ENCODE peak calls at places on chromosomes 6 and 20, in four cellular contexts. One of them, this sample, is unnamed.

GRCh38 chr6:21049572-21049971 is 515.3 kb downstream of the CDKAL1 start:
- DNase-seq in neuronal stem cell: no peak
- DNase-seq in mesendoderm: no peak
- DNase-seq in H9: no peak
- DNase-seq in this sample: peak

GRCh38 chr6:53809691-53810090 is 14.9 kb downstream of the LRRC1 start:
- DNase-seq in neuronal stem cell: no peak
- DNase-seq in mesendoderm: no peak
- DNase-seq in H9: no peak
- DNase-seq in this sample: no peak

GRCh38 chr6:79833806-79834205 is 113.5 kb downstream of the ELOVL4 start:
- DNase-seq in neuronal stem cell: no peak
- DNase-seq in mesendoderm: no peak
- DNase-seq in H9: no peak
- DNase-seq in this sample: no peak

GRCh38 chr6:118288355-118289124 is 259.6 kb upstream of the PLN start:
- DNase-seq in neuronal stem cell: no peak
- DNase-seq in mesendoderm: peak
- DNase-seq in H9: no peak
- DNase-seq in this sample: peak

GRCh38 chr6:105087571-105088211 is 92.1 kb downstream of the POPDC3 start:
- DNase-seq in neuronal stem cell: peak
- DNase-seq in mesendoderm: peak
- DNase-seq in H9: no peak
- DNase-seq in this sample: peak

GRCh38 chr6:100353276-100354015 is 111.3 kb downstream of the SIM1 start:
- DNase-seq in neuronal stem cell: no peak
- DNase-seq in mesendoderm: no peak
- DNase-seq in H9: no peak
- DNase-seq in this sample: peak

GRCh38 chr6:103455275-103455674 is 1404.4 kb downstream of the HACE1 start:
- DNase-seq in neuronal stem cell: no peak
- DNase-seq in mesendoderm: no peak
- DNase-seq in H9: no peak
- DNase-seq in this sample: no peak

GRCh38 chr6:133314951-133315350 is 73.8 kb downstream of the EYA4 start:
- DNase-seq in neuronal stem cell: no peak
- DNase-seq in mesendoderm: no peak
- DNase-seq in H9: no peak
- DNase-seq in this sample: no peak

GRCh38 chr6:148524509-148524908 is 181.9 kb downstream of the SASH1 start:
- DNase-seq in neuronal stem cell: no peak
- DNase-seq in mesendoderm: no peak
- DNase-seq in H9: no peak
- DNase-seq in this sample: peak

GRCh38 chr20:1802385-1803215 is 92.6 kb upstream of the SIRPA start:
- DNase-seq in neuronal stem cell: peak
- DNase-seq in mesendoderm: peak
- DNase-seq in H9: peak
- DNase-seq in this sample: peak

GRCh38 chr20:1803216-1804128 is 91.7 kb upstream of the SIRPA start:
- DNase-seq in neuronal stem cell: peak
- DNase-seq in mesendoderm: peak
- DNase-seq in H9: peak
- DNase-seq in this sample: peak

GRCh38 chr20:1800777-1801176 is 94.4 kb upstream of the SIRPA start:
- DNase-seq in neuronal stem cell: no peak
- DNase-seq in mesendoderm: no peak
- DNase-seq in H9: no peak
- DNase-seq in this sample: peak

GRCh38 chr20:1800180-1800579 is 95.0 kb upstream of the SIRPA start:
- DNase-seq in neuronal stem cell: no peak
- DNase-seq in mesendoderm: no peak
- DNase-seq in H9: no peak
- DNase-seq in this sample: no peak

DNA sequence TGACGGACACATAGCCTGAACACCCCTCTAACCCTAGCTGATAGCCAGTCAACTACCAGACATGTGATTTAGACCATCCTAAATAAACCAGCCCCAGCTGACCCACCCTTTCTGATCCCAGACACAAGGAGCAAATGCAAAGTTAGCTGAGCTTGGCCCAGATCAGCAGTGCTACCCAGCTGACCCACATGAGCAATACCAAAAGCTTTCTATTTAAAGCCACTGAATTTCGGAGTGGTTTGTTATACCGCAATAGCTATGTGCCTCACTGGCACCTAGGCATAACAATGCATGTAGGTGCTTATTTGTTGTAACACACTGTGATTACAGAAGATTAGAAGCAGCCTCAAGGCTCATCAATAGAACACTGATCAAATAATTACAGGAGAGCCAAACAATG is 93.7 kb upstream of the SIRPA start:
- DNase-seq in neuronal stem cell: no peak
- DNase-seq in mesendoderm: no peak
- DNase-seq in H9: no peak
- DNase-seq in this sample: no peak
- H3K23ac ChIP-seq in neuronal stem cell: no peak
- H3K23ac ChIP-seq in mesendoderm: no peak
- H3K23ac ChIP-seq in H9: no peak
- H3K23ac ChIP-seq in this sample: no peak

GRCh38 chr6:169667716-169668115 is 34.1 kb downstream of the WDR27 start:
- DNase-seq in neuronal stem cell: no peak
- DNase-seq in mesendoderm: no peak
- DNase-seq in H9: no peak
- DNase-seq in this sample: no peak

GRCh38 chr6:169669147-169669546 is 32.7 kb downstream of the WDR27 start:
- DNase-seq in neuronal stem cell: no peak
- DNase-seq in mesendoderm: no peak
- DNase-seq in H9: no peak
- DNase-seq in this sample: no peak

GRCh38 chr6:169671563-169671962 is 30.3 kb downstream of the WDR27 start:
- DNase-seq in neuronal stem cell: no peak
- DNase-seq in mesendoderm: no peak
- DNase-seq in H9: no peak
- DNase-seq in this sample: no peak

GRCh38 chr6:169668203-169668847 is 33.5 kb downstream of the WDR27 start:
- DNase-seq in neuronal stem cell: no peak
- DNase-seq in mesendoderm: peak
- DNase-seq in H9: peak
- DNase-seq in this sample: no peak

GRCh38 chr6:169669889-169670288 is 31.9 kb downstream of the WDR27 start:
- DNase-seq in neuronal stem cell: no peak
- DNase-seq in mesendoderm: no peak
- DNase-seq in H9: no peak
- DNase-seq in this sample: peak
- H4K8ac ChIP-seq in neuronal stem cell: no peak
- H4K8ac ChIP-seq in mesendoderm: no peak
- H4K8ac ChIP-seq in H9: no peak
- H4K8ac ChIP-seq in this sample: no peak

GRCh38 chr20:45500022-45500421 is 15.4 kb downstream of the SPINT3 start:
- DNase-seq in neuronal stem cell: no peak
- DNase-seq in mesendoderm: no peak
- DNase-seq in H9: no peak
- DNase-seq in this sample: no peak

GRCh38 chr20:45496166-45496565 is 19.3 kb downstream of the SPINT3 start:
- DNase-seq in neuronal stem cell: no peak
- DNase-seq in mesendoderm: no peak
- DNase-seq in H9: no peak
- DNase-seq in this sample: no peak

GRCh38 chr20:45497971-45498494 is 17.4 kb downstream of the SPINT3 start:
- DNase-seq in neuronal stem cell: no peak
- DNase-seq in mesendoderm: peak
- DNase-seq in H9: no peak
- DNase-seq in this sample: no peak

DNA sequence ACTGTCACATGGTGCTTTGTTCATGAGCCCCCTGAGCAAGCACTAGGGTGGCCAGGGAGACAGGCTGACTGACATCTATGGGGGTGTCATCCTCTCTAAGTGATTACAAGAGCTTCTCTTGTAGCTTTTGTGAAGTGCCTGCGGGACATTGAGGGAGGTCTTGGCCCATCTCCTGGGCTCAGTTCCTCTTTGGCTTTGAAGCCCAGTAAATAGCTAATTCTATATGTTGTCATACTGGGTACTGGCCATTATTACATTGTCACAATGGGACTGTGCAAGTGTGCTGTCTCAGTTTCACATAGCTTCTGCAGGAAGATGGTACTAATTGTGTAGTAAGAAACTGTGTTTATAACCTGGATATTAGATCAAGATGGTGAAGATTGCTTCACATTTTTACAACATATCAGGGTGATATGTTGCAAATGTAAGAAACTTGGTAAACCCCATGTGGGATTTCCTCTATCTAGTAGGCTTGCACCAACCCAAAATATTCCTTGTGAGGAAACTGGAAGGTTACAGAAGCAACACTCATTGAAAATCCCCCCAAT is 19.9 kb downstream of the SPINT3 start:
- DNase-seq in neuronal stem cell: no peak
- DNase-seq in mesendoderm: no peak
- DNase-seq in H9: no peak
- DNase-seq in this sample: no peak
- H3K23ac ChIP-seq in neuronal stem cell: no peak
- H3K23ac ChIP-seq in mesendoderm: no peak
- H3K23ac ChIP-seq in H9: no peak
- H3K23ac ChIP-seq in this sample: no peak

DNA sequence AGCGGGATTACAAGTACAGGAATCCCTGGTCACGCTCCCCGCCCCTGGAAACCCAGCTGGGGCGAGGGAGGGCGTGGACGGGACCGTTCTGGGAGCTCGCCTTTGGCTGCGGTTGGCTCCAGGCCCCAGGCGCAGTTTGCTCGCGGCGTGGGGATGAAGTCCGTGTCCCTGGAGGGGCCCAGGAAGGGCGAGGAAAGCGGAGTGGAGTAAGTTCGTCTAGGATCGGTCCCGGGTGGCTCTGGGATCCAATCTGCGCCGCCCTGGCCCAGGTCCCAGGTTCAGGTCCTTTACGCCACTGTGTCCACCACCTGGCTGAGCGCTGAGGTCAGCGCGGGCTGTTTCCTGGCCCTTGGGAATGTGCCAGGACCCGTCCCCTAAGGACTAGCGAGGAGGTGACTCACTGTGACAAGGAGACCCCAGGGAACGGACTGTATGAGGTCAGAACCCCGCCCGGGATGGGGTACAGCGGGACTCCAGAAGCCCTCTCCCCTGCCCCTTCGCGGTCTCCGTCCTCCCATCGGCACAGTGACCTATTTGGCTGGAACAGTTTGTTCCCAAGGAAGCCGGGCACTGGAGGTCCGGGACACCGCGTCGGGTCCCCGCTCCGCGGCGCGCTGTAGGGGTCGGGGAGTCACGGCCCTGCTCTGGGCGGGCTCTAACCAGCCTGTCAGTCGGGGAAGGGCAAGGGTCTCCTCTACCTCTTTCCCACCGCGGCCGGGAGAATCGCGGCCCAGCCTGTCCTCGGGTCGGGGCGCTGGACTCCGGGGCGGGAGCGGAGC is 718 bp downstream of the CDKN1A start:
- DNase-seq in neuronal stem cell: peak
- DNase-seq in mesendoderm: peak
- DNase-seq in H9: no peak
- DNase-seq in this sample: peak
- H4K8ac ChIP-seq in neuronal stem cell: peak
- H4K8ac ChIP-seq in mesendoderm: no peak
- H4K8ac ChIP-seq in H9: no peak
- H4K8ac ChIP-seq in this sample: peak

GRCh38 chr20:6765469-6766058 is 1.9 kb upstream of the BMP2 start:
- DNase-seq in neuronal stem cell: peak
- DNase-seq in mesendoderm: peak
- DNase-seq in H9: no peak
- DNase-seq in this sample: peak

GRCh38 chr20:6767166-6767535 is 335 bp upstream of the BMP2 start:
- DNase-seq in neuronal stem cell: no peak
- DNase-seq in mesendoderm: no peak
- DNase-seq in H9: peak
- DNase-seq in this sample: no peak

GRCh38 chr20:6766433-6766832 is 1.1 kb upstream of the BMP2 start:
- DNase-seq in neuronal stem cell: no peak
- DNase-seq in mesendoderm: no peak
- DNase-seq in H9: no peak
- DNase-seq in this sample: no peak

GRCh38 chr20:6768228-6769185 is 1.0 kb downstream of the BMP2 start:
- DNase-seq in neuronal stem cell: peak
- DNase-seq in mesendoderm: peak
- DNase-seq in H9: peak
- DNase-seq in this sample: peak

DNA sequence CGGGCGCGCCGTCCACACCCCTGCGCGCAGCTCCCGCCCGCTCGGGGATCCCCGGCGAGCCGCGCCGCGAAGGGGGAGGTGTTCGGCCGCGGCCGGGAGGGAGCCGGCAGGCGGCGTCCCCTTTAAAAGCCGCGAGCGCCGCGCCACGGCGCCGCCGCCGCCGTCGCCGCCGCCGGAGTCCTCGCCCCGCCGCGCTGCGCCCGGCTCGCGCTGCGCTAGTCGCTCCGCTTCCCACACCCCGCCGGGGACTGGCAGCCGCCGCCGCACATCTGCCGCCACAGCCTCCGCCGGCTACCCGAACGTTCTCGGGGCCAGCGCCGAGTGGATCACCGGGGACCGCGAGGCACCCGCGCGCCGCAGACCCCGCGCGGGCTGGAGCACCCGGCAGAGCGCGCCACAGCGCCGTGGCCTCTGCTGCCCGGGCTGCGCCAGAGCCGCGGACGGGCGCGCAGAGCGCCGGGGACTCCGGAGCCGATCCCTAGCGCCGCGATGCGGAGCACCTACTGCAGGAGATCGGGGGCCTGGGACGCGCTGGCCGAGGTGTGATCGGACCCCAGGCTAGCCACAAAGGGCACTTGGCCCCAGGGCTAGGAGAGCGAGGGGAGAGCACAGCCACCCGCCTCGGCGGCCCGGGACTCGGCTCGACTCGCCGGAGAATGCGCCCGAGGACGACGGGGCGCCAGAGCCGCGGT is at the start of gene BMP2:
- DNase-seq in neuronal stem cell: peak
- DNase-seq in mesendoderm: peak
- DNase-seq in H9: peak
- DNase-seq in this sample: peak
- H3K23ac ChIP-seq in neuronal stem cell: peak
- H3K23ac ChIP-seq in mesendoderm: peak
- H3K23ac ChIP-seq in H9: no peak
- H3K23ac ChIP-seq in this sample: peak

GRCh38 chr6:156883497-156884252 is 106.5 kb downstream of the ARID1B start:
- DNase-seq in neuronal stem cell: no peak
- DNase-seq in mesendoderm: no peak
- DNase-seq in H9: no peak
- DNase-seq in this sample: peak
- H4K8ac ChIP-seq in neuronal stem cell: no peak
- H4K8ac ChIP-seq in mesendoderm: no peak
- H4K8ac ChIP-seq in H9: no peak
- H4K8ac ChIP-seq in this sample: no peak

GRCh38 chr20:17654649-17655285 is 27.3 kb downstream of the RRBP1 start:
- DNase-seq in neuronal stem cell: peak
- DNase-seq in mesendoderm: peak
- DNase-seq in H9: peak
- DNase-seq in this sample: peak
- H3K23ac ChIP-seq in neuronal stem cell: no peak
- H3K23ac ChIP-seq in mesendoderm: no peak
- H3K23ac ChIP-seq in H9: no peak
- H3K23ac ChIP-seq in this sample: peak